ENCODE peak calls at places on chromosomes 3 and 15, in eight cellular contexts. C is naive thymus-derived CD4-positive, alpha-beta T cell; Q is lower lobe of right lung; P is PC-3; F is upper lobe of right lung; U is right lobe of liver; M is A673; L is effector memory CD4-positive, alpha-beta T cell. V is an unnamed sample.
A peak's percentile ranks its signal among the peaks of the same experiment; 100 is the strongest.

GRCh38 chr3:52633786-52634185 is 51.9 kb downstream of the PBRM1 start:
- DNase-seq in L (no peak), F (no peak), M (no peak), U (no peak), C (no peak), Q (no peak), P (no peak), V (no peak)

GRCh38 chr3:192819001-192819569 is 91.7 kb upstream of the FGF12 start:
- DNase-seq in P (peak; percentile 85), C (no peak), L (peak; percentile 34), U (no peak), M (no peak), Q (no peak), F (no peak), V (peak; percentile 2)

GRCh38 chr3:183295211-183295610 is 42.2 kb downstream of the B3GNT5 start:
- DNase-seq in Q (peak; percentile 57), P (peak; percentile 98), U (peak; percentile 80), C (no peak), L (no peak), M (no peak), F (no peak), V (no peak)

GRCh38 chr15:61575597-61575996 is 346.5 kb upstream of the RORA start:
- DNase-seq in M (no peak), P (no peak), C (no peak), F (no peak), L (no peak), U (no peak), Q (no peak), V (no peak)

GRCh38 chr3:124032351-124032880 is 40.5 kb upstream of the ROPN1 start:
- DNase-seq in C (no peak), P (peak; percentile 15), Q (no peak), U (peak; percentile 54), M (peak; percentile 81), L (no peak), F (no peak), V (peak; percentile 20)

GRCh38 chr15:87843312-87843711 is 413.2 kb downstream of the NTRK3 start:
- DNase-seq in U (no peak), Q (no peak), L (no peak), M (no peak), P (no peak), F (peak; percentile 54), C (no peak), V (no peak)

GRCh38 chr3:195885036-195885871 is 23.1 kb downstream of the TNK2 start:
- DNase-seq in Q (no peak), L (no peak), U (no peak), C (no peak), P (no peak), M (no peak), F (no peak), V (no peak)

GRCh38 chr15:77044228-77045042 is 26.5 kb downstream of the TSPAN3 start:
- DNase-seq in C (no peak), P (no peak), L (no peak), M (no peak), F (no peak), Q (no peak), U (no peak), V (no peak)

GRCh38 chr15:70259030-70259424 is 161.3 kb upstream of the TLE3 start:
- DNase-seq in M (peak; percentile 37), Q (peak; percentile 83), L (peak; percentile 41), F (peak; percentile 82), C (no peak), P (no peak), U (peak; percentile 57), V (peak; percentile 76)

GRCh38 chr15:99618941-99619411 is 53.2 kb downstream of the MEF2A start:
- DNase-seq in P (peak; percentile 12), F (no peak), Q (no peak), M (no peak), C (no peak), L (no peak), U (no peak), V (peak; percentile 13)

GRCh38 chr15:70203981-70204560 is 106.4 kb upstream of the TLE3 start:
- DNase-seq in P (no peak), F (peak; percentile 38), C (no peak), Q (no peak), L (no peak), U (no peak), M (peak; percentile 71), V (no peak)

GRCh38 chr3:114212646-114213045 is 24.7 kb downstream of the ZNF80 start:
- DNase-seq in U (no peak), L (no peak), M (no peak), C (no peak), F (no peak), Q (no peak), P (no peak), V (no peak)
- H3K27me3 ChIP-seq in U (no peaks in the 10 kb centered on the region), L (no peaks in the 10 kb centered on the region), M (no peaks in the 10 kb centered on the region), C (no peaks in the 10 kb centered on the region), F (peaks cover 4% of the 10 kb centered on the region), Q (no peaks in the 10 kb centered on the region), P (peaks cover 20% of the 10 kb centered on the region), V (no peaks in the 10 kb centered on the region)

GRCh38 chr15:40334941-40335795 is 5.6 kb downstream of the CCDC9B start:
- DNase-seq in Q (peak; percentile 73), C (no peak), F (peak; percentile 86), L (no peak), P (no peak), M (no peak), U (no peak), V (no peak)
- H3K4me1 ChIP-seq in Q (peaks cover 100% of the 10 kb centered on the region), C (peaks cover 16% of the 10 kb centered on the region), F (peaks cover 92% of the 10 kb centered on the region), L (peaks cover 9% of the 10 kb centered on the region), P (peaks cover 37% of the 10 kb centered on the region), M (peaks cover 64% of the 10 kb centered on the region), U (peaks cover 7% of the 10 kb centered on the region), V (peaks cover 56% of the 10 kb centered on the region)

GRCh38 chr3:24810881-24811280 is 316.2 kb upstream of the THRB start:
- DNase-seq in U (no peak), P (no peak), C (no peak), F (no peak), Q (no peak), L (no peak), M (peak; percentile 5), V (peak; percentile 11)
- H3K27me3 ChIP-seq in U (no peaks in the 10 kb centered on the region), P (peaks cover 20% of the 10 kb centered on the region), C (no peaks in the 10 kb centered on the region), F (no peaks in the 10 kb centered on the region), Q (no peaks in the 10 kb centered on the region), L (no peaks in the 10 kb centered on the region), M (no peaks in the 10 kb centered on the region), V (no peaks in the 10 kb centered on the region)

GRCh38 chr3:149967067-149967685 is 3.5 kb downstream of the PFN2 start:
- DNase-seq in C (no peak), M (peak; percentile 78), Q (no peak), L (no peak), U (no peak), F (no peak), P (peak; percentile 84), V (peak; percentile 37)
- H3K4me1 ChIP-seq in C (peaks cover 4% of the 10 kb centered on the region), M (peaks cover 42% of the 10 kb centered on the region), Q (peaks cover 22% of the 10 kb centered on the region), L (peaks cover 9% of the 10 kb centered on the region), U (no peaks in the 10 kb centered on the region), F (peaks cover 16% of the 10 kb centered on the region), P (peaks cover 34% of the 10 kb centered on the region), V (peaks cover 25% of the 10 kb centered on the region)

DNA sequence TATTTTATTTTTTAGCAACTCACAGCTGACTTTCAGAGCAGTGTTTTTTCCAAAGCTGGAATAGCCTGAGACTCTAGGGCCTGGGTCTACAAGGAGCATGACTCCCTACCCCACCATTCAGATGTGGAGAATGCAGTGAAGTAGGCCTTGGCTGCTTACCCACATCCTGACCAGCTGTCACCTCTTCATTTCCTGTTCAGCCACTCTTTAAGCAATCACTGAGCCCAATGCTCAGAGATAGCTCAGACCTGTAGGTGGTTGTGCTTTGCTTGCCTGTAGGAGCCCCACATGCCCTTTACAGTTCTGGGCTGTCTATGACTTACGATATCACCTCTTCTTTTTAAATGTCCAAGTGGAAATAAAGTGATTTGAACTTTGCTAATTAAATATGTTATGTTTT is 148.1 kb downstream of the NEK11 start:
- DNase-seq in P (peak; percentile 25), M (peak; percentile 2), L (no peak), C (no peak), Q (no peak), F (no peak), U (no peak), V (no peak)
- H3K27me3 ChIP-seq in P (no peaks in the 10 kb centered on the region), M (no peaks in the 10 kb centered on the region), L (no peaks in the 10 kb centered on the region), C (no peaks in the 10 kb centered on the region), Q (no peaks in the 10 kb centered on the region), F (no peaks in the 10 kb centered on the region), U (no peaks in the 10 kb centered on the region), V (no peaks in the 10 kb centered on the region)

DNA sequence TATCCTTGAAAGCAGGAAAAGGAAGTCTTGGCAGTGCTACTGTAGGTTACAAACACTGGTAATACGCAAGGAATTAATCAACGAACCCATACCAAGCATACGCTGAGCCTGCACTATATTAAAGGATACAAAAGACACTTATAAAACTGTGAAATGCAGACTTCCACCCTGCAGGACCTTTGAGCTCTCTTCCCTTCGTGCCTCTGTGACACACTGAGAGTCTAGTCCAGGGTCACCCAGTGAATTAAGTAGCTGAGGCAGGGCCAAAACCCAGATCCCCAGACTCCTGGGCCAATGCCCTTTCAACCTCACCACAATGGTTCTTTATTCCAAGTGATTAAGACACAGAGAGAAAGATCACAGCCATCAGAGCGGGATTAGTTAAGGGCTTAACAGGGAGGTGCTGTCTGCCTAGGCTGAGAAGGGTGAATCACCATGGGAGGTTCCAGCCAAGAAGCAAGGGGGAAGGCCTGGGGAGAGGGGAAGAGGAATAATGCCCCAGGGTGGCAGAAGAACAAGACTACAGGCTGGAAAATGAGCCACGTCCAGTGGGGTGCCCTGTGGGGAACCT is 6.8 kb downstream of the ANXA2 start:
- DNase-seq in P (peak; percentile 77), L (no peak), Q (no peak), U (no peak), C (no peak), M (peak; percentile 90), F (no peak), V (peak; percentile 91)
- H3K4me1 ChIP-seq in P (peaks cover 82% of the 10 kb centered on the region), L (peaks cover 50% of the 10 kb centered on the region), Q (peaks cover 99% of the 10 kb centered on the region), U (peaks cover 46% of the 10 kb centered on the region), C (peaks cover 3% of the 10 kb centered on the region), M (peaks cover 83% of the 10 kb centered on the region), F (peaks cover 81% of the 10 kb centered on the region), V (peaks cover 12% of the 10 kb centered on the region)